ENCODE peak calls at places on chromosomes 6 and 20, in four cellular contexts. One of them, this sample, is unnamed.

GRCh38 chr6:52925042-52925441 is 15.5 kb upstream of the GSTA3 start:
- DNase-seq in GM12878: no peak
- DNase-seq in K562: no peak
- DNase-seq in H1: no peak
- DNase-seq in this sample: no peak

GRCh38 chr6:21102201-21102600 is 491.4 kb upstream of the SOX4 start:
- DNase-seq in GM12878: no peak
- DNase-seq in K562: no peak
- DNase-seq in H1: no peak
- DNase-seq in this sample: no peak

GRCh38 chr6:130313206-130313605 is 52.6 kb upstream of the TMEM200A start:
- DNase-seq in GM12878: no peak
- DNase-seq in K562: no peak
- DNase-seq in H1: no peak
- DNase-seq in this sample: no peak

GRCh38 chr6:20056350-20056992 is 155.8 kb downstream of the MBOAT1 start:
- DNase-seq in GM12878: peak; percentile 8
- DNase-seq in K562: peak; percentile 38
- DNase-seq in H1: no peak
- DNase-seq in this sample: peak; percentile 39

GRCh38 chr6:167567142-167568033 is 242.5 kb downstream of the TTLL2 start:
- DNase-seq in GM12878: no peak
- DNase-seq in K562: no peak
- DNase-seq in H1: no peak
- DNase-seq in this sample: no peak

GRCh38 chr6:48695872-48696271 is 584.9 kb upstream of the PTCHD4 start:
- DNase-seq in GM12878: no peak
- DNase-seq in K562: no peak
- DNase-seq in H1: no peak
- DNase-seq in this sample: no peak

GRCh38 chr6:73542882-73543281 is 22.1 kb upstream of the EEF1A1 start:
- DNase-seq in GM12878: no peak
- DNase-seq in K562: no peak
- DNase-seq in H1: no peak
- DNase-seq in this sample: no peak

GRCh38 chr20:3693376-3693775 is 11.6 kb upstream of the ADAM33 start:
- DNase-seq in GM12878: no peak
- DNase-seq in K562: no peak
- DNase-seq in H1: no peak
- DNase-seq in this sample: no peak

GRCh38 chr6:4611441-4612129 is 164.6 kb upstream of the CDYL start:
- DNase-seq in GM12878: no peak
- DNase-seq in K562: no peak
- DNase-seq in H1: no peak
- DNase-seq in this sample: no peak

GRCh38 chr6:44404022-44404714 is 16.7 kb downstream of the CDC5L start:
- DNase-seq in GM12878: no peak
- DNase-seq in K562: no peak
- DNase-seq in H1: no peak
- DNase-seq in this sample: no peak

GRCh38 chr20:47392721-47393073 is 36.2 kb upstream of the ZMYND8 start:
- DNase-seq in GM12878: no peak
- DNase-seq in K562: no peak
- DNase-seq in H1: no peak
- DNase-seq in this sample: no peak

GRCh38 chr6:48568856-48569255 is 457.9 kb upstream of the PTCHD4 start:
- DNase-seq in GM12878: no peak
- DNase-seq in K562: no peak
- DNase-seq in H1: no peak
- DNase-seq in this sample: no peak

GRCh38 chr20:41005361-41005729 is 23.3 kb upstream of the TOP1 start:
- DNase-seq in GM12878: no peak
- DNase-seq in K562: no peak
- DNase-seq in H1: no peak
- DNase-seq in this sample: no peak

GRCh38 chr20:10637062-10637559 is 36.7 kb downstream of the JAG1 start:
- DNase-seq in GM12878: no peak
- DNase-seq in K562: no peak
- DNase-seq in H1: no peak
- DNase-seq in this sample: no peak

GRCh38 chr6:128696651-128697391 is 176.4 kb upstream of the PTPRK start:
- DNase-seq in GM12878: no peak
- DNase-seq in K562: no peak
- DNase-seq in H1: no peak
- DNase-seq in this sample: peak; percentile 1

GRCh38 chr20:58514321-58515239 is 619 bp downstream of the APCDD1L start:
- DNase-seq in GM12878: no peak
- DNase-seq in K562: no peak
- DNase-seq in H1: peak; percentile 75
- DNase-seq in this sample: no peak

GRCh38 chr6:14046476-14047068 is 71.0 kb upstream of the CD83 start:
- DNase-seq in GM12878: no peak
- DNase-seq in K562: peak; percentile 70
- DNase-seq in H1: peak; percentile 66
- DNase-seq in this sample: peak; percentile 65

GRCh38 chr20:48154040-48154439 is 368.8 kb upstream of the SULF2 start:
- DNase-seq in GM12878: no peak
- DNase-seq in K562: no peak
- DNase-seq in H1: no peak
- DNase-seq in this sample: no peak

GRCh38 chr6:131868836-131869235 is 61.0 kb downstream of the ENPP1 start:
- DNase-seq in GM12878: no peak
- DNase-seq in K562: no peak
- DNase-seq in H1: no peak
- DNase-seq in this sample: no peak

GRCh38 chr6:95804847-95805541 is 210.8 kb upstream of the FUT9 start:
- DNase-seq in GM12878: no peak
- DNase-seq in K562: no peak
- DNase-seq in H1: no peak
- DNase-seq in this sample: no peak
- TF ChIP-seq NRF1 in GM12878: no peak
- TF ChIP-seq NRF1 in K562: no peak
- TF ChIP-seq NRF1 in H1: no peak
- TF ChIP-seq NRF1 in this sample: no peak

GRCh38 chr6:106216527-106216926 is 109.0 kb downstream of the ATG5 start:
- DNase-seq in GM12878: no peak
- DNase-seq in K562: no peak
- DNase-seq in H1: no peak
- DNase-seq in this sample: no peak
- TF ChIP-seq NRF1 in GM12878: no peak
- TF ChIP-seq NRF1 in K562: no peak
- TF ChIP-seq NRF1 in H1: no peak
- TF ChIP-seq NRF1 in this sample: no peak

GRCh38 chr20:35657271-35657670 is 7.4 kb downstream of the CPNE1 start:
- DNase-seq in GM12878: no peak
- DNase-seq in K562: no peak
- DNase-seq in H1: no peak
- DNase-seq in this sample: no peak
- TF ChIP-seq NRF1 in GM12878: no peak
- TF ChIP-seq NRF1 in K562: no peak
- TF ChIP-seq NRF1 in H1: no peak
- TF ChIP-seq NRF1 in this sample: no peak

GRCh38 chr20:45781391-45781931 is 10.2 kb downstream of the WFDC3 start:
- DNase-seq in GM12878: no peak
- DNase-seq in K562: no peak
- DNase-seq in H1: no peak
- DNase-seq in this sample: no peak
- TF ChIP-seq NRF1 in GM12878: no peak
- TF ChIP-seq NRF1 in K562: no peak
- TF ChIP-seq NRF1 in H1: no peak
- TF ChIP-seq NRF1 in this sample: no peak